ENCODE peak calls at places on chromosome 1, in five cellular contexts. S, Z, A, E and W are unnamed samples.

GRCh38 chr1:147389532-147390184 is 147.2 kb downstream of the CHD1L start:
- DNase-seq in S (peak; percentile 61), Z (peak; percentile 34), A (peak; percentile 15), E (peak; percentile 79), W (peak; percentile 1)

GRCh38 chr1:174963547-174964125 is 36.1 kb upstream of the CACYBP start:
- DNase-seq in S (peak; percentile 35), Z (no peak), A (no peak), E (no peak), W (no peak)

GRCh38 chr1:12034381-12034801 is 15.1 kb downstream of the MIIP start:
- DNase-seq in S (no peak), Z (peak; percentile 22), A (no peak), E (peak; percentile 30), W (peak; percentile 15)

GRCh38 chr1:212458817-212459216 is 26.1 kb downstream of the NENF start:
- DNase-seq in S (no peak), Z (no peak), A (no peak), E (no peak), W (peak; percentile 9)

GRCh38 chr1:240465531-240465940 is 146.4 kb downstream of the GREM2 start:
- DNase-seq in S (no peak), Z (no peak), A (no peak), E (no peak), W (no peak)

GRCh38 chr1:33152685-33153432 is 29.0 kb downstream of the TRIM62 start:
- DNase-seq in S (peak; percentile 99), Z (peak; percentile 89), A (peak; percentile 46), E (peak; percentile 81), W (no peak)

GRCh38 chr1:66395202-66396061 is 138.5 kb upstream of the SGIP1 start:
- DNase-seq in S (no peak), Z (no peak), A (no peak), E (peak; percentile 64), W (peak; percentile 51)

GRCh38 chr1:167412072-167412471 is 106.3 kb downstream of the CD247 start:
- DNase-seq in S (peak; percentile 43), Z (no peak), A (no peak), E (no peak), W (no peak)

GRCh38 chr1:162905174-162905573 is 44.2 kb upstream of the CCDC190 start:
- DNase-seq in S (peak; percentile 65), Z (no peak), A (no peak), E (peak; percentile 53), W (no peak)

GRCh38 chr1:205842177-205842576 is 7.8 kb downstream of the PM20D1 start:
- DNase-seq in S (no peak), Z (no peak), A (no peak), E (no peak), W (no peak)

GRCh38 chr1:13487143-13487868 is 26.5 kb downstream of the LRRC38 start:
- DNase-seq in S (peak; percentile 5), Z (no peak), A (no peak), E (no peak), W (no peak)